ENCODE peak calls at places on chromosomes 2 and 18, in ten cellular contexts. H, P, I, D, K, A, E, G, Z and T are unnamed samples.

GRCh38 chr18:12754511-12754910 is 51.7 kb downstream of the PSMG2 start:
- DNase-seq in H (no peak), P (no peak), I (no peak), D (no peak), K (no peak), A (no peak), E (peak; percentile 40), G (no peak), Z (no peak), T (no peak)

GRCh38 chr2:122683018-122683417 is 927.6 kb downstream of the TSN start:
- DNase-seq in H (no peak), P (no peak), I (no peak), D (no peak), K (no peak), A (no peak), E (peak; percentile 30), G (peak; percentile 29), Z (no peak), T (no peak)

GRCh38 chr2:142483653-142484052 is 352.8 kb upstream of the LRP1B start:
- DNase-seq in H (no peak), P (no peak), I (no peak), D (no peak), K (no peak), A (no peak), E (no peak), G (no peak), Z (no peak), T (no peak)

GRCh38 chr18:69123421-69123820 is 277.3 kb upstream of the DOK6 start:
- DNase-seq in H (no peak), P (no peak), I (no peak), D (no peak), K (no peak), A (no peak), E (no peak), G (no peak), Z (no peak), T (no peak)

GRCh38 chr2:42495611-42496010 is 1.8 kb upstream of the KCNG3 start:
- DNase-seq in H (no peak), P (no peak), I (no peak), D (peak; percentile 34), K (no peak), A (no peak), E (no peak), G (no peak), Z (no peak), T (no peak)

GRCh38 chr18:21826641-21827302 is 86.2 kb downstream of the MIB1 start:
- DNase-seq in H (no peak), P (no peak), I (no peak), D (no peak), K (no peak), A (no peak), E (no peak), G (no peak), Z (no peak), T (no peak)

GRCh38 chr18:70333757-70334156 is 44.9 kb downstream of the SOCS6 start:
- DNase-seq in H (peak; percentile 18), P (peak; percentile 97), I (peak; percentile 32), D (peak; percentile 99), K (no peak), A (no peak), E (peak; percentile 98), G (no peak), Z (no peak), T (peak; percentile 93)

GRCh38 chr18:59783138-59783537 is 85.9 kb upstream of the CCBE1 start:
- DNase-seq in H (peak; percentile 27), P (peak; percentile 84), I (peak; percentile 85), D (peak; percentile 90), K (peak; percentile 65), A (no peak), E (peak; percentile 57), G (peak; percentile 55), Z (peak; percentile 23), T (peak; percentile 59)

GRCh38 chr2:160140471-160140870 is 59.6 kb downstream of the ITGB6 start:
- DNase-seq in H (no peak), P (no peak), I (no peak), D (peak; percentile 55), K (no peak), A (no peak), E (no peak), G (no peak), Z (no peak), T (no peak)

GRCh38 chr2:232776435-232776834 is at the start of gene KCNJ13:
- DNase-seq in H (no peak), P (no peak), I (no peak), D (no peak), K (peak; percentile 90), A (no peak), E (no peak), G (peak; percentile 13), Z (no peak), T (peak; percentile 87)
- TF ChIP-seq CTCF in H (no peak), P (no peak), I (no peak), D (no peak), K (no peak), A (no peak), E (no peak), G (no peak), Z (no peak), T (no peak)

DNA sequence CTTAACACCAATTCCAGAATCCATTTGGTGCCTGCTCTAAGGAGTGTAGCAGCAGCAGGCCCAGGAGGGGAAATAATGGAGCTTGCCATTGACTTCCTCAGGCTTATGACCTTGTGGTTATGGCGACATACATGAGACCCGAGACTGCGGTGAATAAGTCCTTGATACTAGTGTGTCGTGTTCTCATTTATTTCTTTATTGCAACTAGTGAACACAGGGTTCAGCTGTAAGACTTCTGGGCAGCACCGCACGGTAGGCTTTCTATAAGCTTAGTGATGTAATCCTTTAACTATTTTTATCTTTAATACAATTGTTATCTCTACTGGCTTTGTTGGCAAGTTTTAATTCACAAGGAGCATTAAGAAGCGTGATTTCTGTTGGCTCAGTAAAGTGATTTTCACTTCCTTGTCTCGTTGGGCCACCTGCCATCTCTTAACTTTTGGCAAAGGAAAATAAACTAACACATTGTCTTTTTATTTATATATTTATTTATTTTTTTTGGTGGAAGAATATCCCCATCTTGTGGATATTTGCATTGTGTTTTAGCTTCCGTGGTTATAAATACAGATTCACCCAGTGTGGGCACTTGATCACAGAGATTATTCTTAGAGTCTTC is 139.8 kb downstream of the LTBP1 start:
- DNase-seq in H (no peak), P (no peak), I (no peak), D (peak; percentile 45), K (no peak), A (no peak), E (peak; percentile 31), G (peak; percentile 31), Z (no peak), T (peak; percentile 49)
- TF ChIP-seq CTCF in H (peak; percentile 23), P (peak; percentile 44), I (no peak), D (no peak), K (no peak), A (no peak), E (peak; percentile 21), G (peak; percentile 18), Z (no peak), T (no peak)

GRCh38 chr2:130884013-130884412 is 47.3 kb downstream of the ARHGEF4 start:
- DNase-seq in H (no peak), P (no peak), I (no peak), D (no peak), K (no peak), A (no peak), E (no peak), G (no peak), Z (no peak), T (no peak)

GRCh38 chr2:130882111-130882510 is 45.4 kb downstream of the ARHGEF4 start:
- DNase-seq in H (no peak), P (no peak), I (no peak), D (no peak), K (no peak), A (no peak), E (peak; percentile 91), G (no peak), Z (no peak), T (no peak)

GRCh38 chr2:130882991-130883390 is 46.3 kb downstream of the ARHGEF4 start:
- DNase-seq in H (no peak), P (no peak), I (no peak), D (no peak), K (no peak), A (no peak), E (no peak), G (no peak), Z (no peak), T (no peak)

GRCh38 chr2:130883520-130883919 is 46.8 kb downstream of the ARHGEF4 start:
- DNase-seq in H (no peak), P (no peak), I (no peak), D (no peak), K (no peak), A (no peak), E (no peak), G (no peak), Z (no peak), T (no peak)

DNA sequence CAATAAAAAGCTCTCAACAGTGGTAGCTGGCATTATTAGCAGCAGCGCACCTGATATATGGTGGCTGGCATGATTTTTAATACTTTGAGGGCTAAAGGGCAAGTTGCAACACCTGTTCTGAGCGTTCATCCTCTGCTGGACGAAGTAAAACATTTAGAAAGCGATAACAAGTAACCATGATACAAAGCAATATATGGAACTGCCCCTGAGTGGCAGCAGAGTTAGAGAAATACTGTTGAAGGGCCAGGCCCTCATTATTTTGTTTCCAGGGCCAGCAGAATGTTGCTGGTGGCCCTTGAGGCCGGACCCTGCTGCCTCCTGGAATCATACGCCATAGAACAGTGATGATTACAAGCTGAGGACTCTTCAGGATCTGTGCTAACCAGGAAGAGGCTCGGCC is 47.8 kb downstream of the ARHGEF4 start:
- DNase-seq in H (no peak), P (no peak), I (no peak), D (no peak), K (no peak), A (no peak), E (no peak), G (no peak), Z (no peak), T (no peak)
- TF ChIP-seq CTCF in H (no peak), P (no peak), I (no peak), D (no peak), K (no peak), A (no peak), E (peak; percentile 12), G (no peak), Z (no peak), T (no peak)

DNA sequence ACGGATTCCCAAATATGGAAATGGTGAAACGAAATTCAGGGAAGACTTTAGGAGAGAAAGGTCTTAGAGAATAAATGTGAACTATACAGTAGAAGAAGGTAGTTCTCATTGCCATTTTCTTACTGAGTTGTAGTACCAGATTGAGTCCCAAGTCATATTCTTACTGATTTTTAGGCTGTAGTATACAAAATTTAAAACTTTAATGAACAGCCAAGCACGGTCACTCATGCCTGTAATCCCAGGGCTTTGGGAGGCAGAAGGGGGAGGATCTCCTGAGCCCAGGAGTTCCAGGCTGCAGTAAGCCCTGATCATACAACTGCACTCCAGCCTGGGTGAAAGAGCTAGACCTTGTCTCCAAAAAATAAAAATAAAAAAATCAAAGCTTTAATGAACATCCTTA is 2.2 kb downstream of the SCRN3 start:
- DNase-seq in H (no peak), P (no peak), I (no peak), D (no peak), K (no peak), A (no peak), E (no peak), G (no peak), Z (no peak), T (no peak)
- TF ChIP-seq CTCF in H (no peak), P (no peak), I (no peak), D (no peak), K (no peak), A (no peak), E (no peak), G (no peak), Z (no peak), T (no peak)